ENCODE peak calls at places on chromosomes 1 and 21, in four cellular contexts. P, A, G and C are unnamed samples.

GRCh38 chr1:202276920-202277319 is 64.8 kb downstream of the UBE2T start:
- DNase-seq in P (no peak), A (no peak), G (no peak), C (no peak)

GRCh38 chr1:167899253-167899681 is 14.7 kb downstream of the ADCY10 start:
- DNase-seq in P (peak), A (no peak), G (no peak), C (no peak)

GRCh38 chr1:199743227-199743626 is 284.3 kb upstream of the NR5A2 start:
- DNase-seq in P (peak), A (no peak), G (peak), C (no peak)

GRCh38 chr1:152111515-152111968 is 3.7 kb downstream of the TCHH start:
- DNase-seq in P (peak), A (peak), G (no peak), C (peak)

GRCh38 chr1:172781513-172782140 is 122.7 kb downstream of the FASLG start:
- DNase-seq in P (peak), A (no peak), G (peak), C (no peak)

GRCh38 chr1:166013232-166013631 is 153.6 kb downstream of the FAM78B start:
- DNase-seq in P (no peak), A (no peak), G (no peak), C (no peak)

GRCh38 chr1:54493608-54494007 is 54.4 kb upstream of the ACOT11 start:
- DNase-seq in P (peak), A (peak), G (peak), C (no peak)

GRCh38 chr21:46078984-46079356 is 18.9 kb upstream of the COL6A2 start:
- DNase-seq in P (no peak), A (no peak), G (no peak), C (no peak)

GRCh38 chr1:54006508-54006907 is 11.5 kb downstream of the LDLRAD1 start:
- DNase-seq in P (no peak), A (no peak), G (no peak), C (peak)

GRCh38 chr1:68725353-68725752 is 228.5 kb upstream of the DEPDC1 start:
- DNase-seq in P (peak), A (no peak), G (no peak), C (no peak)

GRCh38 chr1:189662190-189662589 is 815.5 kb downstream of the BRINP3 start:
- DNase-seq in P (peak), A (no peak), G (no peak), C (no peak)

GRCh38 chr1:73770109-73770905 is 427.7 kb downstream of the LRRIQ3 start:
- DNase-seq in P (no peak), A (no peak), G (no peak), C (no peak)

GRCh38 chr1:243213045-243213787 is 41.9 kb downstream of the CEP170 start:
- DNase-seq in P (peak), A (peak), G (peak), C (no peak)

GRCh38 chr1:89035080-89035479 is 12.4 kb upstream of the GBP3 start:
- DNase-seq in P (no peak), A (no peak), G (no peak), C (no peak)

GRCh38 chr1:17004466-17005364 is 7.0 kb downstream of the ATP13A2 start:
- DNase-seq in P (no peak), A (no peak), G (no peak), C (no peak)

GRCh38 chr1:198333744-198334143 is 176.9 kb downstream of the NEK7 start:
- DNase-seq in P (peak), A (no peak), G (peak), C (no peak)

GRCh38 chr1:169468982-169469381 is 16.8 kb downstream of the SLC19A2 start:
- DNase-seq in P (no peak), A (no peak), G (peak), C (no peak)

GRCh38 chr1:216908116-216908515 is 184.9 kb upstream of the ESRRG start:
- DNase-seq in P (no peak), A (no peak), G (no peak), C (no peak)

GRCh38 chr1:225735252-225736149 is 42.1 kb upstream of the SRP9 start:
- DNase-seq in P (peak), A (peak), G (peak), C (no peak)

GRCh38 chr1:155127105-155127671 is 488 bp upstream of the EFNA1 start:
- DNase-seq in P (peak), A (peak), G (no peak), C (peak)

GRCh38 chr1:92317836-92318493 is 19.1 kb downstream of the RPAP2 start:
- DNase-seq in P (peak), A (peak), G (no peak), C (no peak)

GRCh38 chr1:182149411-182149965 is 88.0 kb upstream of the ZNF648 start:
- DNase-seq in P (peak), A (peak), G (peak), C (no peak)

GRCh38 chr1:228515200-228515834 is 28.1 kb downstream of the RNF187 start:
- DNase-seq in P (peak), A (peak), G (peak), C (no peak)

GRCh38 chr1:8241417-8242014 is 76.4 kb upstream of the SLC45A1 start:
- DNase-seq in P (peak), A (no peak), G (no peak), C (no peak)

GRCh38 chr1:117616356-117616755 is 10.5 kb downstream of the TENT5C start:
- DNase-seq in P (no peak), A (no peak), G (no peak), C (no peak)

GRCh38 chr1:47757226-47757975 is 239.8 kb downstream of the TRABD2B start:
- DNase-seq in P (no peak), A (no peak), G (no peak), C (no peak)

GRCh38 chr1:201189085-201189484 is 1.5 kb upstream of the IGFN1 start:
- DNase-seq in P (no peak), A (no peak), G (no peak), C (no peak)

GRCh38 chr1:8718878-8719361 is 98.5 kb downstream of the RERE start:
- DNase-seq in P (no peak), A (no peak), G (no peak), C (no peak)

GRCh38 chr1:93692983-93693591 is 11.4 kb upstream of the BCAR3 start:
- DNase-seq in P (peak), A (peak), G (peak), C (no peak)

GRCh38 chr1:58397187-58397820 is 149.2 kb downstream of the OMA1 start:
- DNase-seq in P (peak), A (peak), G (peak), C (no peak)

GRCh38 chr1:111538343-111539035 is 35.1 kb upstream of the ADORA3 start:
- DNase-seq in P (peak), A (peak), G (peak), C (no peak)

GRCh38 chr1:211627259-211627658 is 48.2 kb downstream of the NEK2 start:
- DNase-seq in P (no peak), A (no peak), G (no peak), C (no peak)

GRCh38 chr1:53703174-53703573 is 35.8 kb downstream of the GLIS1 start:
- DNase-seq in P (no peak), A (no peak), G (no peak), C (no peak)

GRCh38 chr1:18411820-18412641 is 68.7 kb upstream of the KLHDC7A start:
- DNase-seq in P (no peak), A (no peak), G (no peak), C (no peak)

GRCh38 chr1:204473415-204473965 is 21.1 kb downstream of the PIK3C2B start:
- DNase-seq in P (no peak), A (no peak), G (no peak), C (no peak)

GRCh38 chr1:192615055-192615454 is 20.9 kb upstream of the RGS13 start:
- DNase-seq in P (no peak), A (no peak), G (no peak), C (no peak)